ENCODE peak calls at places on chromosomes 2 and 18, in five cellular contexts. One of them, this sample, is unnamed.

GRCh38 chr2:140586379-140586778 is 1544.4 kb downstream of the LRP1B start:
- DNase-seq in SK-N-SH: peak
- DNase-seq in left ventricle myocardium superior: no peak
- DNase-seq in fibroblast of mammary gland: peak
- DNase-seq in fibroblast of pulmonary artery: peak
- DNase-seq in this sample: no peak

GRCh38 chr18:28581503-28582169 is 404.7 kb upstream of the CDH2 start:
- DNase-seq in SK-N-SH: peak
- DNase-seq in left ventricle myocardium superior: no peak
- DNase-seq in fibroblast of mammary gland: no peak
- DNase-seq in fibroblast of pulmonary artery: peak
- DNase-seq in this sample: no peak

GRCh38 chr2:60559880-60560279 is 6.4 kb upstream of the BCL11A start:
- DNase-seq in SK-N-SH: no peak
- DNase-seq in left ventricle myocardium superior: no peak
- DNase-seq in fibroblast of mammary gland: no peak
- DNase-seq in fibroblast of pulmonary artery: no peak
- DNase-seq in this sample: no peak

GRCh38 chr2:237673130-237673921 is 45.9 kb downstream of the LRRFIP1 start:
- DNase-seq in SK-N-SH: peak
- DNase-seq in left ventricle myocardium superior: peak
- DNase-seq in fibroblast of mammary gland: no peak
- DNase-seq in fibroblast of pulmonary artery: peak
- DNase-seq in this sample: peak

GRCh38 chr2:38093503-38093902 is 17.6 kb upstream of the CYP1B1 start:
- DNase-seq in SK-N-SH: no peak
- DNase-seq in left ventricle myocardium superior: no peak
- DNase-seq in fibroblast of mammary gland: peak
- DNase-seq in fibroblast of pulmonary artery: no peak
- DNase-seq in this sample: no peak

GRCh38 chr2:222805591-222806304 is 55.1 kb upstream of the ACSL3 start:
- DNase-seq in SK-N-SH: no peak
- DNase-seq in left ventricle myocardium superior: no peak
- DNase-seq in fibroblast of mammary gland: no peak
- DNase-seq in fibroblast of pulmonary artery: peak
- DNase-seq in this sample: no peak

GRCh38 chr2:130850788-130851623 is 14.3 kb downstream of the ARHGEF4 start:
- DNase-seq in SK-N-SH: peak
- DNase-seq in left ventricle myocardium superior: peak
- DNase-seq in fibroblast of mammary gland: no peak
- DNase-seq in fibroblast of pulmonary artery: no peak
- DNase-seq in this sample: no peak

GRCh38 chr18:75290737-75291358 is 80.3 kb downstream of the TSHZ1 start:
- DNase-seq in SK-N-SH: no peak
- DNase-seq in left ventricle myocardium superior: no peak
- DNase-seq in fibroblast of mammary gland: no peak
- DNase-seq in fibroblast of pulmonary artery: no peak
- DNase-seq in this sample: no peak

GRCh38 chr2:31729442-31730092 is 148.8 kb upstream of the SRD5A2 start:
- DNase-seq in SK-N-SH: peak
- DNase-seq in left ventricle myocardium superior: no peak
- DNase-seq in fibroblast of mammary gland: peak
- DNase-seq in fibroblast of pulmonary artery: peak
- DNase-seq in this sample: no peak

GRCh38 chr2:71884303-71885042 is 263.2 kb downstream of the CYP26B1 start:
- DNase-seq in SK-N-SH: no peak
- DNase-seq in left ventricle myocardium superior: no peak
- DNase-seq in fibroblast of mammary gland: peak
- DNase-seq in fibroblast of pulmonary artery: peak
- DNase-seq in this sample: peak

GRCh38 chr18:23226930-23227728 is 91.8 kb downstream of the CABLES1 start:
- DNase-seq in SK-N-SH: no peak
- DNase-seq in left ventricle myocardium superior: peak
- DNase-seq in fibroblast of mammary gland: peak
- DNase-seq in fibroblast of pulmonary artery: peak
- DNase-seq in this sample: no peak

GRCh38 chr2:222604749-222605515 is 51.0 kb downstream of the FARSB start:
- DNase-seq in SK-N-SH: peak
- DNase-seq in left ventricle myocardium superior: no peak
- DNase-seq in fibroblast of mammary gland: no peak
- DNase-seq in fibroblast of pulmonary artery: no peak
- DNase-seq in this sample: no peak

GRCh38 chr2:70985956-70986355 is 7.5 kb downstream of the ANKRD53 start:
- DNase-seq in SK-N-SH: no peak
- DNase-seq in left ventricle myocardium superior: no peak
- DNase-seq in fibroblast of mammary gland: no peak
- DNase-seq in fibroblast of pulmonary artery: no peak
- DNase-seq in this sample: peak

GRCh38 chr2:54669677-54670484 is 53.6 kb upstream of the EML6 start:
- DNase-seq in SK-N-SH: no peak
- DNase-seq in left ventricle myocardium superior: no peak
- DNase-seq in fibroblast of mammary gland: peak
- DNase-seq in fibroblast of pulmonary artery: peak
- DNase-seq in this sample: peak

GRCh38 chr18:8792688-8793316 is 87.4 kb downstream of the MTCL1 start:
- DNase-seq in SK-N-SH: no peak
- DNase-seq in left ventricle myocardium superior: no peak
- DNase-seq in fibroblast of mammary gland: no peak
- DNase-seq in fibroblast of pulmonary artery: no peak
- DNase-seq in this sample: no peak

GRCh38 chr2:68469935-68470334 is 2.5 kb downstream of the APLF start:
- DNase-seq in SK-N-SH: no peak
- DNase-seq in left ventricle myocardium superior: no peak
- DNase-seq in fibroblast of mammary gland: peak
- DNase-seq in fibroblast of pulmonary artery: peak
- DNase-seq in this sample: no peak

GRCh38 chr2:110852541-110853263 is 120.3 kb downstream of the ACOXL start:
- DNase-seq in SK-N-SH: no peak
- DNase-seq in left ventricle myocardium superior: no peak
- DNase-seq in fibroblast of mammary gland: no peak
- DNase-seq in fibroblast of pulmonary artery: no peak
- DNase-seq in this sample: no peak

GRCh38 chr2:138107288-138107687 is 143.0 kb downstream of the HNMT start:
- DNase-seq in SK-N-SH: no peak
- DNase-seq in left ventricle myocardium superior: no peak
- DNase-seq in fibroblast of mammary gland: no peak
- DNase-seq in fibroblast of pulmonary artery: peak
- DNase-seq in this sample: no peak

GRCh38 chr2:219626540-219626939 is 890 bp upstream of the SLC4A3 start:
- DNase-seq in SK-N-SH: no peak
- DNase-seq in left ventricle myocardium superior: no peak
- DNase-seq in fibroblast of mammary gland: no peak
- DNase-seq in fibroblast of pulmonary artery: no peak
- DNase-seq in this sample: no peak

GRCh38 chr18:68928762-68929675 is 131.1 kb downstream of the CCDC102B start:
- DNase-seq in SK-N-SH: no peak
- DNase-seq in left ventricle myocardium superior: no peak
- DNase-seq in fibroblast of mammary gland: no peak
- DNase-seq in fibroblast of pulmonary artery: no peak
- DNase-seq in this sample: no peak

GRCh38 chr2:80655265-80655664 is 350.7 kb upstream of the LRRTM1 start:
- DNase-seq in SK-N-SH: no peak
- DNase-seq in left ventricle myocardium superior: no peak
- DNase-seq in fibroblast of mammary gland: no peak
- DNase-seq in fibroblast of pulmonary artery: no peak
- DNase-seq in this sample: no peak

GRCh38 chr2:189613650-189614420 is 33.2 kb upstream of the SLC40A1 start:
- DNase-seq in SK-N-SH: peak
- DNase-seq in left ventricle myocardium superior: peak
- DNase-seq in fibroblast of mammary gland: peak
- DNase-seq in fibroblast of pulmonary artery: peak
- DNase-seq in this sample: no peak

GRCh38 chr2:66441651-66442365 is 6.9 kb downstream of the MEIS1 start:
- DNase-seq in SK-N-SH: no peak
- DNase-seq in left ventricle myocardium superior: no peak
- DNase-seq in fibroblast of mammary gland: peak
- DNase-seq in fibroblast of pulmonary artery: no peak
- DNase-seq in this sample: no peak

GRCh38 chr18:53941601-53942335 is 282.7 kb downstream of the MBD2 start:
- DNase-seq in SK-N-SH: no peak
- DNase-seq in left ventricle myocardium superior: no peak
- DNase-seq in fibroblast of mammary gland: no peak
- DNase-seq in fibroblast of pulmonary artery: peak
- DNase-seq in this sample: no peak

GRCh38 chr2:146130290-146130689 is 1610.4 kb upstream of the ZEB2 start:
- DNase-seq in SK-N-SH: no peak
- DNase-seq in left ventricle myocardium superior: no peak
- DNase-seq in fibroblast of mammary gland: no peak
- DNase-seq in fibroblast of pulmonary artery: no peak
- DNase-seq in this sample: no peak

GRCh38 chr2:38017836-38018235 is 58.1 kb downstream of the CYP1B1 start:
- DNase-seq in SK-N-SH: no peak
- DNase-seq in left ventricle myocardium superior: no peak
- DNase-seq in fibroblast of mammary gland: no peak
- DNase-seq in fibroblast of pulmonary artery: no peak
- DNase-seq in this sample: no peak

GRCh38 chr2:200653021-200653420 is 67.2 kb downstream of the AOX1 start:
- DNase-seq in SK-N-SH: no peak
- DNase-seq in left ventricle myocardium superior: no peak
- DNase-seq in fibroblast of mammary gland: no peak
- DNase-seq in fibroblast of pulmonary artery: no peak
- DNase-seq in this sample: no peak

GRCh38 chr2:198394208-198394607 is 589.8 kb downstream of the PLCL1 start:
- DNase-seq in SK-N-SH: no peak
- DNase-seq in left ventricle myocardium superior: no peak
- DNase-seq in fibroblast of mammary gland: no peak
- DNase-seq in fibroblast of pulmonary artery: no peak
- DNase-seq in this sample: no peak

GRCh38 chr2:200308421-200309295 is 2.2 kb downstream of the SPATS2L start:
- DNase-seq in SK-N-SH: no peak
- DNase-seq in left ventricle myocardium superior: no peak
- DNase-seq in fibroblast of mammary gland: peak
- DNase-seq in fibroblast of pulmonary artery: peak
- DNase-seq in this sample: no peak

GRCh38 chr2:235330775-235331438 is 162.9 kb upstream of the AGAP1 start:
- DNase-seq in SK-N-SH: no peak
- DNase-seq in left ventricle myocardium superior: no peak
- DNase-seq in fibroblast of mammary gland: peak
- DNase-seq in fibroblast of pulmonary artery: peak
- DNase-seq in this sample: no peak